ENCODE peak calls at places on chromosomes 2 and 18, in seven cellular contexts. One of them, this sample, is unnamed.

GRCh38 chr2:144946263-144946662 is 426.3 kb upstream of the ZEB2 start:
- DNase-seq in lower lobe of right lung: no peak
- DNase-seq in mucosa of descending colon: no peak
- DNase-seq in choroid plexus epithelial cell: peak; percentile 4
- DNase-seq in tibial artery: no peak
- DNase-seq in fibroblast of mammary gland: peak; percentile 25
- DNase-seq in MM.1S: no peak
- DNase-seq in this sample: no peak

GRCh38 chr18:37403100-37403781 is 162.4 kb downstream of the CELF4 start:
- DNase-seq in fibroblast of mammary gland: peak; percentile 77
- DNase-seq in mucosa of descending colon: no peak
- DNase-seq in choroid plexus epithelial cell: peak; percentile 30
- DNase-seq in tibial artery: no peak
- DNase-seq in lower lobe of right lung: no peak
- DNase-seq in MM.1S: peak; percentile 59
- DNase-seq in this sample: peak; percentile 43

GRCh38 chr2:149885946-149886345 is 298.4 kb upstream of the MMADHC start:
- DNase-seq in mucosa of descending colon: no peak
- DNase-seq in choroid plexus epithelial cell: peak; percentile 71
- DNase-seq in fibroblast of mammary gland: no peak
- DNase-seq in tibial artery: no peak
- DNase-seq in MM.1S: peak; percentile 34
- DNase-seq in lower lobe of right lung: no peak
- DNase-seq in this sample: no peak

GRCh38 chr2:230903251-230904150 is 21.5 kb downstream of the GPR55 start:
- DNase-seq in MM.1S: peak; percentile 14
- DNase-seq in lower lobe of right lung: no peak
- DNase-seq in fibroblast of mammary gland: no peak
- DNase-seq in tibial artery: no peak
- DNase-seq in choroid plexus epithelial cell: no peak
- DNase-seq in mucosa of descending colon: peak; percentile 34
- DNase-seq in this sample: no peak

GRCh38 chr2:231187736-231188505 is 10.5 kb upstream of the ARMC9 start:
- DNase-seq in MM.1S: no peak
- DNase-seq in lower lobe of right lung: no peak
- DNase-seq in mucosa of descending colon: no peak
- DNase-seq in fibroblast of mammary gland: peak; percentile 74
- DNase-seq in tibial artery: peak; percentile 83
- DNase-seq in choroid plexus epithelial cell: peak; percentile 90
- DNase-seq in this sample: peak; percentile 97

GRCh38 chr2:25252291-25253152 is 84.1 kb upstream of the POMC start:
- DNase-seq in MM.1S: peak; percentile 8
- DNase-seq in lower lobe of right lung: peak; percentile 78
- DNase-seq in choroid plexus epithelial cell: peak; percentile 64
- DNase-seq in tibial artery: peak; percentile 48
- DNase-seq in mucosa of descending colon: peak; percentile 80
- DNase-seq in fibroblast of mammary gland: peak; percentile 28
- DNase-seq in this sample: peak; percentile 35

GRCh38 chr18:60508108-60508507 is 135.5 kb upstream of the MC4R start:
- DNase-seq in mucosa of descending colon: no peak
- DNase-seq in fibroblast of mammary gland: no peak
- DNase-seq in tibial artery: no peak
- DNase-seq in lower lobe of right lung: no peak
- DNase-seq in MM.1S: no peak
- DNase-seq in choroid plexus epithelial cell: no peak
- DNase-seq in this sample: no peak

GRCh38 chr2:206115026-206115578 is 29.1 kb upstream of the INO80D start:
- DNase-seq in lower lobe of right lung: no peak
- DNase-seq in mucosa of descending colon: no peak
- DNase-seq in choroid plexus epithelial cell: no peak
- DNase-seq in MM.1S: no peak
- DNase-seq in fibroblast of mammary gland: no peak
- DNase-seq in tibial artery: no peak
- DNase-seq in this sample: no peak

GRCh38 chr2:32926708-32927084 is 20.1 kb upstream of the LTBP1 start:
- DNase-seq in choroid plexus epithelial cell: peak; percentile 63
- DNase-seq in tibial artery: no peak
- DNase-seq in MM.1S: no peak
- DNase-seq in fibroblast of mammary gland: peak; percentile 22
- DNase-seq in lower lobe of right lung: no peak
- DNase-seq in mucosa of descending colon: no peak
- DNase-seq in this sample: peak; percentile 84

GRCh38 chr2:608297-608696 is 68.9 kb downstream of the TMEM18 start:
- DNase-seq in choroid plexus epithelial cell: no peak
- DNase-seq in lower lobe of right lung: no peak
- DNase-seq in MM.1S: no peak
- DNase-seq in fibroblast of mammary gland: no peak
- DNase-seq in mucosa of descending colon: no peak
- DNase-seq in tibial artery: no peak
- DNase-seq in this sample: no peak

GRCh38 chr2:168056242-168056641 is 191.2 kb downstream of the STK39 start:
- DNase-seq in MM.1S: no peak
- DNase-seq in choroid plexus epithelial cell: no peak
- DNase-seq in mucosa of descending colon: no peak
- DNase-seq in lower lobe of right lung: no peak
- DNase-seq in fibroblast of mammary gland: no peak
- DNase-seq in tibial artery: no peak
- DNase-seq in this sample: no peak

GRCh38 chr2:168049609-168050008 is 197.8 kb downstream of the STK39 start:
- DNase-seq in tibial artery: no peak
- DNase-seq in fibroblast of mammary gland: no peak
- DNase-seq in choroid plexus epithelial cell: no peak
- DNase-seq in MM.1S: no peak
- DNase-seq in mucosa of descending colon: no peak
- DNase-seq in lower lobe of right lung: no peak
- DNase-seq in this sample: no peak

GRCh38 chr2:168050377-168050776 is 197.0 kb downstream of the STK39 start:
- DNase-seq in tibial artery: no peak
- DNase-seq in choroid plexus epithelial cell: no peak
- DNase-seq in fibroblast of mammary gland: no peak
- DNase-seq in MM.1S: no peak
- DNase-seq in mucosa of descending colon: no peak
- DNase-seq in lower lobe of right lung: no peak
- DNase-seq in this sample: no peak

GRCh38 chr2:168054657-168055056 is 192.7 kb downstream of the STK39 start:
- DNase-seq in choroid plexus epithelial cell: no peak
- DNase-seq in tibial artery: no peak
- DNase-seq in mucosa of descending colon: no peak
- DNase-seq in lower lobe of right lung: no peak
- DNase-seq in fibroblast of mammary gland: no peak
- DNase-seq in MM.1S: no peak
- DNase-seq in this sample: no peak

DNA sequence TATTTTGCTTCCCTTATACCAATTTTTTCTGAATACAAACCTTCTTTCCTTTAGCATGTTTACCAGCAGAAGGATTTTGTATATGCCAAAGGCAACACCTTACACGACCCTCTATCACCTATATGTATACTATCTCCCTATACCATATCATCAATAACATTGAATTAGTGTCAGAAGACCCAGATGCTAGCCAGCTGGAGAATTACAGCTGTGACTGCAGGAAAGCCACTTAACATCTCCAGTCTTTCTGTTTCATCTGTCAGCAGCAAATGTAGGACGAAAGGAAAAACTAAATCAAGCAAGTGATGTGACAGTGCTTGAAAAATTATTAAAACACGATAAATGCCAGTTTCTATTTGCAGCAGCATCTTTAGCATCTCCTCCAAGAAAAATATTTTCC is 193.7 kb downstream of the STK39 start:
- DNase-seq in fibroblast of mammary gland: no peak
- DNase-seq in mucosa of descending colon: no peak
- DNase-seq in MM.1S: no peak
- DNase-seq in lower lobe of right lung: no peak
- DNase-seq in tibial artery: no peak
- DNase-seq in choroid plexus epithelial cell: no peak
- DNase-seq in this sample: no peak
- TF ChIP-seq CTCF in fibroblast of mammary gland: no peak
- TF ChIP-seq CTCF in mucosa of descending colon: no peak
- TF ChIP-seq CTCF in MM.1S: no peak
- TF ChIP-seq CTCF in lower lobe of right lung: no peak
- TF ChIP-seq CTCF in tibial artery: no peak
- TF ChIP-seq CTCF in choroid plexus epithelial cell: no peak
- TF ChIP-seq CTCF in this sample: no peak

GRCh38 chr2:11682590-11682915 is 12.6 kb upstream of the NTSR2 start:
- DNase-seq in MM.1S: no peak
- DNase-seq in tibial artery: no peak
- DNase-seq in lower lobe of right lung: no peak
- DNase-seq in choroid plexus epithelial cell: no peak
- DNase-seq in fibroblast of mammary gland: no peak
- DNase-seq in mucosa of descending colon: no peak
- DNase-seq in this sample: no peak
- H3K4me3 ChIP-seq in MM.1S: no peak overlapping the region
- H3K4me3 ChIP-seq in tibial artery: no peak overlapping the region
- H3K4me3 ChIP-seq in lower lobe of right lung: no peak overlapping the region
- H3K4me3 ChIP-seq in choroid plexus epithelial cell: no peak overlapping the region
- H3K4me3 ChIP-seq in fibroblast of mammary gland: no peak overlapping the region
- H3K4me3 ChIP-seq in mucosa of descending colon: no peak overlapping the region
- H3K4me3 ChIP-seq in this sample: no peak overlapping the region

GRCh38 chr18:77110400-77110799 is 22.2 kb downstream of the MBP start:
- DNase-seq in choroid plexus epithelial cell: no peak
- DNase-seq in fibroblast of mammary gland: no peak
- DNase-seq in lower lobe of right lung: no peak
- DNase-seq in tibial artery: no peak
- DNase-seq in MM.1S: no peak
- DNase-seq in mucosa of descending colon: no peak
- DNase-seq in this sample: no peak
- TF ChIP-seq CTCF in choroid plexus epithelial cell: peak; percentile 16
- TF ChIP-seq CTCF in fibroblast of mammary gland: no peak
- TF ChIP-seq CTCF in lower lobe of right lung: no peak
- TF ChIP-seq CTCF in tibial artery: no peak
- TF ChIP-seq CTCF in MM.1S: no peak
- TF ChIP-seq CTCF in mucosa of descending colon: no peak
- TF ChIP-seq CTCF in this sample: peak; percentile 8

DNA sequence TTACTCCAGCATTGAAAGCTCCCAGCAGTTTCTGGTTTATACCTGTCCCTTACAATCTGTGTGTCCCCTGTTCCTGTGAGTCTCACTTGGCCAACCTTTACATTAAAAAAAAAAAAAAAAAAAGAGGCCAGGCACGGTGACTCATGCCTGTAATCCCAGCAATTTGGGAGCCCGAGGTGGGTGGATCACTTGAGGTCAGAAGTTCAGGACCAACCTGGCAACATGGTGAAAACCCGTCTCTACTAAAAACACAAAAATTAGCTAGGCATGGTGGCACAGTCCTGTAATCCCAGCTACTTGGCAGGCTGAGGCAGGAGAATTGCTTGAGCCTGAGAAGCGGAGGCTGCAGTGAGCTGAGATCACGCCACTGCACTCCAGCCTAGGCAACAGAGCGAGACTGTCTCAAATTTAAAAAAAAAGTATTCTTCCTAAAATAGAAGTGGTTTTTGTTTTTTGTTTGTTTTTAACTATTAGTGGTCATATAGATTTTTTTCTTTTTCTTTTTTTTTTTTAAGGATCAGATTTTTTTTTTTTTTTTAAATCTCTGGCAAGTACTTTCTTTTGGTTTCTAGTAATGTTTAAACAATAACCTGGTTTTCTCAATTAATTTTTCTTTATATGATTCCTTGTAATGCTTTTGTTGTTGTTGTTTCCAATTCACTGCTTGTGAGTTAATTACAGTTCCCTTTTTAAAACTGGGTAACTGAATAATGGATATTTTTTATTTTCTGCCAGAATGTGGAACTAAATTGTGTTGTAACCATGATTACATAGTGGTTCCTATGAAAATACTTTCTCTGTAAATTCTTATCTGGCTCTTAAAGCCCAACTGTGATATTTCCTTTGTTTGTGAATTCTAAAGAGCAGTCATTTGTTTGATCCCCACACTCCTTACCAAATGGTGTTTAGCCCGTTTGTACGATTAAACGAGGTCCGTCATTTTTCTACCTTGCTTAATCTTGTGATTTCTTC is 116.8 kb downstream of the CTAGE1 start:
- DNase-seq in mucosa of descending colon: no peak
- DNase-seq in MM.1S: no peak
- DNase-seq in fibroblast of mammary gland: no peak
- DNase-seq in tibial artery: no peak
- DNase-seq in choroid plexus epithelial cell: no peak
- DNase-seq in lower lobe of right lung: no peak
- DNase-seq in this sample: peak; percentile 45
- H3K4me3 ChIP-seq in mucosa of descending colon: no peak overlapping the region
- H3K4me3 ChIP-seq in MM.1S: no peak overlapping the region
- H3K4me3 ChIP-seq in fibroblast of mammary gland: no peak overlapping the region
- H3K4me3 ChIP-seq in tibial artery: no peak overlapping the region
- H3K4me3 ChIP-seq in choroid plexus epithelial cell: no peak overlapping the region
- H3K4me3 ChIP-seq in lower lobe of right lung: no peak overlapping the region
- H3K4me3 ChIP-seq in this sample: no peak overlapping the region

DNA sequence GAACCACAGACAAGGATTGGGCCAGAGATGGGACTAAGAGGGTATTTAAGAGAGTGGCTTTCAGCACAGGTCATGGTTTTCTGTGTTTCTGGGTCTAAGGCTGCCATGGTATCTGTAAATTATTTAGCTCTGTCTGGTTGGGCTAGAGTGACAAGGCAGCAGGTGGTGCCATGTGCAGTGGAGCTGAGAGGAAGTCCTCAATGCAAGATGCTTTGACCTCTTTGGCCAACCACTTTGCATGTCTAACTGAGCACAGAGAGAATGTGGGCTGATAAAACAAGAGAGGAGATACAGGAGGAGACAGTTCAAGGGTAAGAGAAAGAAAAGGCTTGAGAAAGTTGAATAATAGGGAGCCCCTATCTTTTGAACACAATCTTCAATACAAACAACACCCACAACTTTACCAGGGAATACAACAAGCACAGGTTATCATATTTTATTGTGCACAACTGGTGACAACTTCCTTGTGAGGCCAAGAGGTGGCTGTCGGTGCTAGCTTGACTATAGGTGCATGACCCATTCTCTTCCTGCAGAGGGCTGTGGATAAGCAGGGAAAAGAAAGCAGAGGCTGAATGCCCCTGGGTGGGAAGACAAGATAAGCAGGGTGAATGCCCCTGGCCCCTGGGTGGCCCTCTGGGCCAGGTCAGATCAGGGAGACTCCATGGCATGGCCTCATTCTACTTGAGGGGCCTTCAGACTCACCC is 12.3 kb downstream of the FLACC1 start:
- DNase-seq in lower lobe of right lung: no peak
- DNase-seq in MM.1S: peak; percentile 46
- DNase-seq in fibroblast of mammary gland: no peak
- DNase-seq in tibial artery: no peak
- DNase-seq in mucosa of descending colon: no peak
- DNase-seq in choroid plexus epithelial cell: no peak
- DNase-seq in this sample: no peak
- TF ChIP-seq CTCF in lower lobe of right lung: no peak
- TF ChIP-seq CTCF in MM.1S: peak; percentile 20
- TF ChIP-seq CTCF in fibroblast of mammary gland: no peak
- TF ChIP-seq CTCF in tibial artery: no peak
- TF ChIP-seq CTCF in mucosa of descending colon: no peak
- TF ChIP-seq CTCF in choroid plexus epithelial cell: no peak
- TF ChIP-seq CTCF in this sample: no peak

This sample was measured in fibroblast of the aortic adventitia.